ENCODE peak calls at places on chromosomes 2 and 18, in nine cellular contexts. One of them, this sample, is unnamed.

GRCh38 chr18:27585602-27586173 is 400.6 kb upstream of the CHST9 start:
- DNase-seq in Calu3: no peak
- DNase-seq in A549: no peak
- DNase-seq in cardiac muscle cell: no peak
- DNase-seq in HL-60: no peak
- DNase-seq in sigmoid colon: no peak
- DNase-seq in heart right ventricle: no peak
- DNase-seq in neural progenitor cell: peak; percentile 20
- DNase-seq in endothelial cell: no peak
- DNase-seq in this sample: no peak

GRCh38 chr18:56565059-56565458 is 73.3 kb downstream of the TXNL1 start:
- DNase-seq in neural progenitor cell: no peak
- DNase-seq in heart right ventricle: no peak
- DNase-seq in endothelial cell: no peak
- DNase-seq in cardiac muscle cell: no peak
- DNase-seq in HL-60: no peak
- DNase-seq in A549: no peak
- DNase-seq in sigmoid colon: no peak
- DNase-seq in Calu3: no peak
- DNase-seq in this sample: no peak

GRCh38 chr2:71784734-71785549 is 331.6 kb downstream of the DYSF start:
- DNase-seq in cardiac muscle cell: no peak
- DNase-seq in A549: peak; percentile 37
- DNase-seq in HL-60: no peak
- DNase-seq in heart right ventricle: no peak
- DNase-seq in endothelial cell: no peak
- DNase-seq in sigmoid colon: no peak
- DNase-seq in Calu3: no peak
- DNase-seq in neural progenitor cell: no peak
- DNase-seq in this sample: no peak

GRCh38 chr18:48866028-48866733 is 84.6 kb downstream of the SMAD7 start:
- DNase-seq in sigmoid colon: peak; percentile 87
- DNase-seq in Calu3: no peak
- DNase-seq in A549: no peak
- DNase-seq in heart right ventricle: peak; percentile 58
- DNase-seq in HL-60: no peak
- DNase-seq in cardiac muscle cell: no peak
- DNase-seq in endothelial cell: no peak
- DNase-seq in neural progenitor cell: no peak
- DNase-seq in this sample: peak; percentile 12

GRCh38 chr18:34494359-34494696 is 215.8 kb upstream of the DTNA start:
- DNase-seq in neural progenitor cell: peak; percentile 8
- DNase-seq in cardiac muscle cell: peak; percentile 5
- DNase-seq in HL-60: no peak
- DNase-seq in endothelial cell: no peak
- DNase-seq in A549: no peak
- DNase-seq in heart right ventricle: peak; percentile 11
- DNase-seq in Calu3: peak; percentile 4
- DNase-seq in sigmoid colon: peak; percentile 59
- DNase-seq in this sample: no peak

GRCh38 chr2:85355073-85355410 is 473 bp downstream of the ELMOD3 start:
- DNase-seq in cardiac muscle cell: no peak
- DNase-seq in sigmoid colon: no peak
- DNase-seq in heart right ventricle: no peak
- DNase-seq in neural progenitor cell: no peak
- DNase-seq in HL-60: no peak
- DNase-seq in A549: no peak
- DNase-seq in Calu3: no peak
- DNase-seq in endothelial cell: no peak
- DNase-seq in this sample: no peak

GRCh38 chr2:48471048-48471474 is 58.9 kb upstream of the STON1 start:
- DNase-seq in neural progenitor cell: peak; percentile 75
- DNase-seq in endothelial cell: peak; percentile 22
- DNase-seq in A549: peak; percentile 79
- DNase-seq in HL-60: no peak
- DNase-seq in Calu3: peak; percentile 39
- DNase-seq in heart right ventricle: no peak
- DNase-seq in cardiac muscle cell: peak; percentile 73
- DNase-seq in sigmoid colon: no peak
- DNase-seq in this sample: no peak

GRCh38 chr2:16395601-16396000 is 270.0 kb downstream of the CYRIA start:
- DNase-seq in cardiac muscle cell: no peak
- DNase-seq in HL-60: no peak
- DNase-seq in A549: no peak
- DNase-seq in neural progenitor cell: no peak
- DNase-seq in Calu3: no peak
- DNase-seq in endothelial cell: no peak
- DNase-seq in sigmoid colon: no peak
- DNase-seq in heart right ventricle: no peak
- DNase-seq in this sample: no peak

GRCh38 chr2:178282075-178282474 is 87.8 kb downstream of the OSBPL6 start:
- DNase-seq in Calu3: peak; percentile 31
- DNase-seq in sigmoid colon: no peak
- DNase-seq in endothelial cell: no peak
- DNase-seq in neural progenitor cell: no peak
- DNase-seq in heart right ventricle: no peak
- DNase-seq in HL-60: no peak
- DNase-seq in A549: peak; percentile 82
- DNase-seq in cardiac muscle cell: no peak
- DNase-seq in this sample: no peak

GRCh38 chr2:73984203-73984921 is at the start of gene TET3:
- DNase-seq in Calu3: peak; percentile 73
- DNase-seq in HL-60: no peak
- DNase-seq in neural progenitor cell: peak; percentile 62
- DNase-seq in heart right ventricle: peak; percentile 65
- DNase-seq in endothelial cell: peak; percentile 49
- DNase-seq in sigmoid colon: peak; percentile 77
- DNase-seq in cardiac muscle cell: peak; percentile 76
- DNase-seq in A549: peak; percentile 34
- DNase-seq in this sample: no peak

GRCh38 chr18:48815182-48815520 is 135.6 kb downstream of the SMAD7 start:
- DNase-seq in cardiac muscle cell: no peak
- DNase-seq in heart right ventricle: no peak
- DNase-seq in A549: no peak
- DNase-seq in HL-60: no peak
- DNase-seq in endothelial cell: no peak
- DNase-seq in Calu3: no peak
- DNase-seq in sigmoid colon: no peak
- DNase-seq in neural progenitor cell: no peak
- DNase-seq in this sample: no peak

GRCh38 chr2:53600835-53601234 is 166.8 kb upstream of the CHAC2 start:
- DNase-seq in endothelial cell: no peak
- DNase-seq in A549: no peak
- DNase-seq in neural progenitor cell: no peak
- DNase-seq in heart right ventricle: no peak
- DNase-seq in HL-60: no peak
- DNase-seq in Calu3: no peak
- DNase-seq in cardiac muscle cell: no peak
- DNase-seq in sigmoid colon: no peak
- DNase-seq in this sample: no peak

GRCh38 chr2:234970467-234970866 is 18.6 kb downstream of the SH3BP4 start:
- DNase-seq in sigmoid colon: no peak
- DNase-seq in neural progenitor cell: no peak
- DNase-seq in A549: no peak
- DNase-seq in cardiac muscle cell: no peak
- DNase-seq in heart right ventricle: no peak
- DNase-seq in endothelial cell: no peak
- DNase-seq in Calu3: peak; percentile 55
- DNase-seq in HL-60: no peak
- DNase-seq in this sample: peak; percentile 54

GRCh38 chr18:69648486-69648885 is 247.8 kb downstream of the DOK6 start:
- DNase-seq in neural progenitor cell: no peak
- DNase-seq in HL-60: no peak
- DNase-seq in endothelial cell: no peak
- DNase-seq in cardiac muscle cell: no peak
- DNase-seq in Calu3: no peak
- DNase-seq in sigmoid colon: no peak
- DNase-seq in heart right ventricle: no peak
- DNase-seq in A549: no peak
- DNase-seq in this sample: no peak

GRCh38 chr2:219702796-219703545 is 75.5 kb downstream of the SLC4A3 start:
- DNase-seq in heart right ventricle: no peak
- DNase-seq in cardiac muscle cell: no peak
- DNase-seq in HL-60: no peak
- DNase-seq in Calu3: no peak
- DNase-seq in neural progenitor cell: no peak
- DNase-seq in endothelial cell: no peak
- DNase-seq in A549: no peak
- DNase-seq in sigmoid colon: no peak
- DNase-seq in this sample: no peak

GRCh38 chr2:215447056-215447455 is 11.2 kb upstream of the FN1 start:
- DNase-seq in Calu3: no peak
- DNase-seq in neural progenitor cell: no peak
- DNase-seq in sigmoid colon: no peak
- DNase-seq in heart right ventricle: no peak
- DNase-seq in HL-60: no peak
- DNase-seq in cardiac muscle cell: no peak
- DNase-seq in endothelial cell: no peak
- DNase-seq in A549: no peak
- DNase-seq in this sample: no peak

GRCh38 chr18:79950440-79951341 is 762 bp downstream of the SLC66A2 start:
- DNase-seq in endothelial cell: peak; percentile 36
- DNase-seq in neural progenitor cell: peak; percentile 67
- DNase-seq in A549: no peak
- DNase-seq in sigmoid colon: peak; percentile 67
- DNase-seq in cardiac muscle cell: peak; percentile 62
- DNase-seq in HL-60: peak; percentile 52
- DNase-seq in heart right ventricle: peak; percentile 50
- DNase-seq in Calu3: peak; percentile 23
- DNase-seq in this sample: no peak

GRCh38 chr2:170013802-170014551 is 164.0 kb upstream of the MYO3B start:
- DNase-seq in HL-60: no peak
- DNase-seq in A549: no peak
- DNase-seq in Calu3: no peak
- DNase-seq in neural progenitor cell: peak; percentile 46
- DNase-seq in endothelial cell: peak; percentile 66
- DNase-seq in cardiac muscle cell: peak; percentile 88
- DNase-seq in sigmoid colon: no peak
- DNase-seq in heart right ventricle: no peak
- DNase-seq in this sample: no peak

GRCh38 chr2:69964353-69964831 is 3.0 kb upstream of the ASPRV1 start:
- DNase-seq in A549: no peak
- DNase-seq in endothelial cell: no peak
- DNase-seq in heart right ventricle: no peak
- DNase-seq in neural progenitor cell: no peak
- DNase-seq in Calu3: peak; percentile 22
- DNase-seq in cardiac muscle cell: no peak
- DNase-seq in sigmoid colon: no peak
- DNase-seq in HL-60: no peak
- DNase-seq in this sample: no peak

GRCh38 chr2:95023222-95023597 is 2.3 kb upstream of the MAL start:
- DNase-seq in Calu3: peak; percentile 45
- DNase-seq in sigmoid colon: no peak
- DNase-seq in A549: peak; percentile 40
- DNase-seq in endothelial cell: no peak
- DNase-seq in HL-60: no peak
- DNase-seq in cardiac muscle cell: no peak
- DNase-seq in neural progenitor cell: no peak
- DNase-seq in heart right ventricle: no peak
- DNase-seq in this sample: no peak

GRCh38 chr2:43324589-43325447 is 98.4 kb upstream of the ZFP36L2 start:
- DNase-seq in sigmoid colon: peak; percentile 84
- DNase-seq in heart right ventricle: no peak
- DNase-seq in Calu3: no peak
- DNase-seq in neural progenitor cell: no peak
- DNase-seq in A549: no peak
- DNase-seq in HL-60: no peak
- DNase-seq in endothelial cell: no peak
- DNase-seq in cardiac muscle cell: no peak
- DNase-seq in this sample: no peak

GRCh38 chr2:5694016-5694690 is 2.0 kb downstream of the SOX11 start:
- DNase-seq in HL-60: no peak
- DNase-seq in Calu3: no peak
- DNase-seq in sigmoid colon: no peak
- DNase-seq in neural progenitor cell: peak; percentile 83
- DNase-seq in cardiac muscle cell: peak; percentile 69
- DNase-seq in heart right ventricle: no peak
- DNase-seq in endothelial cell: peak; percentile 35
- DNase-seq in A549: no peak
- DNase-seq in this sample: no peak

GRCh38 chr2:176269319-176270099 is at the start of gene MTX2:
- DNase-seq in endothelial cell: peak; percentile 72
- DNase-seq in heart right ventricle: peak; percentile 78
- DNase-seq in sigmoid colon: peak; percentile 80
- DNase-seq in neural progenitor cell: peak; percentile 88
- DNase-seq in Calu3: peak; percentile 86
- DNase-seq in A549: peak; percentile 83
- DNase-seq in HL-60: peak; percentile 77
- DNase-seq in cardiac muscle cell: peak; percentile 91
- DNase-seq in this sample: no peak
- TF ChIP-seq CTCF in endothelial cell: no peak
- TF ChIP-seq CTCF in heart right ventricle: peak; percentile 39
- TF ChIP-seq CTCF in sigmoid colon: peak; percentile 26
- TF ChIP-seq CTCF in neural progenitor cell: peak; percentile 20
- TF ChIP-seq CTCF in Calu3: peak; percentile 26
- TF ChIP-seq CTCF in A549: no peak
- TF ChIP-seq CTCF in HL-60: no peak
- TF ChIP-seq CTCF in cardiac muscle cell: peak; percentile 3
- TF ChIP-seq CTCF in this sample: peak; percentile 0

DNA sequence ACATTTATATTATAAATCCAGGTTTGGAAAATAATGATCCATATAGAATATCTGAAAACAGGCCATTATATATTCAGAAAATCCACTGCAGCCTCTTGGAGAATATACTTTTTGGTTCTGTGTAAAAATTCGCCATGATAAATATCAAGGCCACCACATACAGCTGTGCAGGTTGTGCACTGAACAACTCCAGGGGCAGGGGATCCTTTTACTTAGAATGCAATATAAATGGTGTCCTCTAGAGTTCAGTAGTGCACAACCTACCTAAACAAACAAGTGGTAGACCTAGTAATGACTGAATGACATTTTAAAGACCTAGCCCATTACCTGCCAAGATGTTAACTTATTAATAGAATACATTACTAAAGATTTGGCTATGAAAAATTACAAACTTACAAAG is 22.4 kb downstream of the MOGAT1 start:
- DNase-seq in endothelial cell: no peak
- DNase-seq in neural progenitor cell: no peak
- DNase-seq in sigmoid colon: no peak
- DNase-seq in heart right ventricle: no peak
- DNase-seq in A549: peak; percentile 49
- DNase-seq in HL-60: no peak
- DNase-seq in cardiac muscle cell: no peak
- DNase-seq in Calu3: no peak
- DNase-seq in this sample: no peak
- TF ChIP-seq CTCF in endothelial cell: peak; percentile 27
- TF ChIP-seq CTCF in neural progenitor cell: peak; percentile 39
- TF ChIP-seq CTCF in sigmoid colon: no peak
- TF ChIP-seq CTCF in heart right ventricle: peak; percentile 31
- TF ChIP-seq CTCF in A549: peak; percentile 59
- TF ChIP-seq CTCF in HL-60: peak; percentile 6
- TF ChIP-seq CTCF in cardiac muscle cell: peak; percentile 17
- TF ChIP-seq CTCF in Calu3: no peak
- TF ChIP-seq CTCF in this sample: no peak

GRCh38 chr2:147524912-147525311 is 319.9 kb upstream of the ACVR2A start:
- DNase-seq in cardiac muscle cell: no peak
- DNase-seq in HL-60: no peak
- DNase-seq in neural progenitor cell: no peak
- DNase-seq in Calu3: no peak
- DNase-seq in endothelial cell: no peak
- DNase-seq in sigmoid colon: no peak
- DNase-seq in A549: no peak
- DNase-seq in heart right ventricle: no peak
- DNase-seq in this sample: no peak
- TF ChIP-seq CTCF in cardiac muscle cell: no peak
- TF ChIP-seq CTCF in HL-60: no peak
- TF ChIP-seq CTCF in neural progenitor cell: no peak
- TF ChIP-seq CTCF in Calu3: no peak
- TF ChIP-seq CTCF in endothelial cell: no peak
- TF ChIP-seq CTCF in sigmoid colon: no peak
- TF ChIP-seq CTCF in A549: no peak
- TF ChIP-seq CTCF in heart right ventricle: no peak
- TF ChIP-seq CTCF in this sample: no peak

GRCh38 chr18:39911716-39912115 is 2043.3 kb upstream of the PIK3C3 start:
- DNase-seq in neural progenitor cell: no peak
- DNase-seq in Calu3: no peak
- DNase-seq in heart right ventricle: no peak
- DNase-seq in endothelial cell: no peak
- DNase-seq in HL-60: no peak
- DNase-seq in A549: no peak
- DNase-seq in sigmoid colon: no peak
- DNase-seq in cardiac muscle cell: no peak
- DNase-seq in this sample: no peak
- TF ChIP-seq CTCF in neural progenitor cell: no peak
- TF ChIP-seq CTCF in Calu3: no peak
- TF ChIP-seq CTCF in heart right ventricle: no peak
- TF ChIP-seq CTCF in endothelial cell: no peak
- TF ChIP-seq CTCF in HL-60: no peak
- TF ChIP-seq CTCF in A549: no peak
- TF ChIP-seq CTCF in sigmoid colon: no peak
- TF ChIP-seq CTCF in cardiac muscle cell: no peak
- TF ChIP-seq CTCF in this sample: no peak